ENCODE peak calls at places on chromosomes 6 and 20, in ten cellular contexts. One of them, this sample, is unnamed.

GRCh38 chr6:109580519-109580918 is 97.5 kb upstream of the ZBTB24 start:
- DNase-seq in upper lobe of right lung: no peak
- DNase-seq in GM23338: peak; percentile 77
- DNase-seq in Panc1: no peak
- DNase-seq in H7: peak; percentile 9
- DNase-seq in ovary: no peak
- DNase-seq in brain microvascular endothelial cell: peak; percentile 66
- DNase-seq in adrenal gland: no peak
- DNase-seq in MG63: peak; percentile 26
- DNase-seq in GM23248: no peak
- DNase-seq in this sample: no peak

GRCh38 chr20:41733151-41733550 is 115.0 kb upstream of the CHD6 start:
- DNase-seq in upper lobe of right lung: no peak
- DNase-seq in GM23338: no peak
- DNase-seq in Panc1: no peak
- DNase-seq in H7: no peak
- DNase-seq in ovary: no peak
- DNase-seq in brain microvascular endothelial cell: no peak
- DNase-seq in adrenal gland: peak; percentile 57
- DNase-seq in MG63: no peak
- DNase-seq in GM23248: peak; percentile 6
- DNase-seq in this sample: no peak

GRCh38 chr6:78629154-78629721 is 238.1 kb upstream of the IRAK1BP1 start:
- DNase-seq in upper lobe of right lung: no peak
- DNase-seq in GM23338: peak; percentile 72
- DNase-seq in Panc1: no peak
- DNase-seq in H7: peak; percentile 55
- DNase-seq in ovary: no peak
- DNase-seq in brain microvascular endothelial cell: peak; percentile 45
- DNase-seq in adrenal gland: peak; percentile 55
- DNase-seq in MG63: peak; percentile 52
- DNase-seq in GM23248: peak; percentile 71
- DNase-seq in this sample: no peak

GRCh38 chr20:32362924-32363364 is 4.8 kb downstream of the ASXL1 start:
- DNase-seq in upper lobe of right lung: no peak
- DNase-seq in GM23338: no peak
- DNase-seq in Panc1: no peak
- DNase-seq in H7: no peak
- DNase-seq in ovary: no peak
- DNase-seq in brain microvascular endothelial cell: no peak
- DNase-seq in adrenal gland: no peak
- DNase-seq in MG63: no peak
- DNase-seq in GM23248: peak; percentile 20
- DNase-seq in this sample: no peak

GRCh38 chr20:34579191-34579661 is 20.7 kb downstream of the MAP1LC3A start:
- DNase-seq in upper lobe of right lung: no peak
- DNase-seq in GM23338: no peak
- DNase-seq in Panc1: no peak
- DNase-seq in H7: no peak
- DNase-seq in ovary: no peak
- DNase-seq in brain microvascular endothelial cell: peak; percentile 77
- DNase-seq in adrenal gland: peak; percentile 89
- DNase-seq in MG63: peak; percentile 85
- DNase-seq in GM23248: peak; percentile 95
- DNase-seq in this sample: peak; percentile 77

GRCh38 chr6:45728674-45729073 is 287.0 kb downstream of the CLIC5 start:
- DNase-seq in upper lobe of right lung: no peak
- DNase-seq in GM23338: no peak
- DNase-seq in Panc1: no peak
- DNase-seq in H7: no peak
- DNase-seq in ovary: no peak
- DNase-seq in brain microvascular endothelial cell: no peak
- DNase-seq in adrenal gland: no peak
- DNase-seq in MG63: peak; percentile 23
- DNase-seq in GM23248: peak; percentile 54
- DNase-seq in this sample: no peak

GRCh38 chr6:39224523-39225182 is 4.6 kb downstream of the KCNK5 start:
- DNase-seq in upper lobe of right lung: no peak
- DNase-seq in GM23338: no peak
- DNase-seq in Panc1: no peak
- DNase-seq in H7: no peak
- DNase-seq in ovary: peak; percentile 40
- DNase-seq in brain microvascular endothelial cell: no peak
- DNase-seq in adrenal gland: no peak
- DNase-seq in MG63: no peak
- DNase-seq in GM23248: no peak
- DNase-seq in this sample: no peak

GRCh38 chr20:33539129-33539528 is 49.2 kb downstream of the CBFA2T2 start:
- DNase-seq in upper lobe of right lung: no peak
- DNase-seq in GM23338: no peak
- DNase-seq in Panc1: no peak
- DNase-seq in H7: no peak
- DNase-seq in ovary: no peak
- DNase-seq in brain microvascular endothelial cell: no peak
- DNase-seq in adrenal gland: no peak
- DNase-seq in MG63: no peak
- DNase-seq in GM23248: no peak
- DNase-seq in this sample: no peak

GRCh38 chr6:137823826-137824501 is 43.1 kb upstream of the TNFAIP3 start:
- DNase-seq in upper lobe of right lung: no peak
- DNase-seq in GM23338: peak; percentile 18
- DNase-seq in Panc1: no peak
- DNase-seq in H7: no peak
- DNase-seq in ovary: peak; percentile 45
- DNase-seq in brain microvascular endothelial cell: peak; percentile 69
- DNase-seq in adrenal gland: peak; percentile 90
- DNase-seq in MG63: no peak
- DNase-seq in GM23248: peak; percentile 82
- DNase-seq in this sample: no peak

GRCh38 chr6:16602035-16602434 is 159.2 kb downstream of the ATXN1 start:
- DNase-seq in upper lobe of right lung: no peak
- DNase-seq in GM23338: no peak
- DNase-seq in Panc1: no peak
- DNase-seq in H7: no peak
- DNase-seq in ovary: no peak
- DNase-seq in brain microvascular endothelial cell: no peak
- DNase-seq in adrenal gland: no peak
- DNase-seq in MG63: no peak
- DNase-seq in GM23248: no peak
- DNase-seq in this sample: no peak

DNA sequence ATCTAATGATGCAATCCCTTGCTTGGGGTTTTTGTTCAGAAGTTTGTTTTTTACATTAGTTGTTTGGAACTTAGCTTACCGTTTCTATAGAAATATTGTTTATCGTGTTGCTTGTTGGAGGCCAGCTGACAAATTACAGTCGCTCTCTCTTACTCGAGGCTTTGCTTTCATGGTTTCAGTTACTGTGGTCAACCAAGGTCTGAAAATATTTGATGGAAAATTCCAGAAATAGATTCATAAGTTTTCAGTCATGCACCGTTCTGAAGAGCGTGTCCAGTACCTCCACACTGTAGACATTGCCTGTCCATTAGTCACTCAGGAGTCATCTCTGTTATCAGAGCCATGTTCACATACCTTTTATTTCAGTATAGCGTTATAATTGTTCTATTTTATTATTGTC is 47.9 kb downstream of the DEK start:
- DNase-seq in upper lobe of right lung: no peak
- DNase-seq in GM23338: no peak
- DNase-seq in Panc1: no peak
- DNase-seq in H7: no peak
- DNase-seq in ovary: no peak
- DNase-seq in brain microvascular endothelial cell: peak; percentile 79
- DNase-seq in adrenal gland: no peak
- DNase-seq in MG63: no peak
- DNase-seq in GM23248: peak; percentile 43
- DNase-seq in this sample: no peak
- H3K4me3 ChIP-seq in upper lobe of right lung: no peak overlapping the region
- H3K4me3 ChIP-seq in GM23338: no peak overlapping the region
- H3K4me3 ChIP-seq in Panc1: no peak overlapping the region
- H3K4me3 ChIP-seq in H7: no peak overlapping the region
- H3K4me3 ChIP-seq in ovary: no peak overlapping the region
- H3K4me3 ChIP-seq in brain microvascular endothelial cell: no peak overlapping the region
- H3K4me3 ChIP-seq in adrenal gland: no peak overlapping the region
- H3K4me3 ChIP-seq in MG63: no peak overlapping the region
- H3K4me3 ChIP-seq in GM23248: no peak overlapping the region
- H3K4me3 ChIP-seq in this sample: no peak overlapping the region

GRCh38 chr6:42674780-42675179 is 47.6 kb downstream of the PRPH2 start:
- DNase-seq in upper lobe of right lung: no peak
- DNase-seq in GM23338: no peak
- DNase-seq in Panc1: no peak
- DNase-seq in H7: no peak
- DNase-seq in ovary: no peak
- DNase-seq in brain microvascular endothelial cell: no peak
- DNase-seq in adrenal gland: no peak
- DNase-seq in MG63: no peak
- DNase-seq in GM23248: no peak
- DNase-seq in this sample: no peak
- H3K36me3 ChIP-seq in upper lobe of right lung: peaks cover 100% of the 10 kb centered on the region
- H3K36me3 ChIP-seq in GM23338: peaks cover 34% of the 10 kb centered on the region
- H3K36me3 ChIP-seq in Panc1: peaks cover 37% of the 10 kb centered on the region
- H3K36me3 ChIP-seq in H7: peaks cover 20% of the 10 kb centered on the region
- H3K36me3 ChIP-seq in ovary: no peaks in the 10 kb centered on the region
- H3K36me3 ChIP-seq in brain microvascular endothelial cell: peaks cover 79% of the 10 kb centered on the region
- H3K36me3 ChIP-seq in adrenal gland: peaks cover 98% of the 10 kb centered on the region
- H3K36me3 ChIP-seq in MG63: peaks cover 11% of the 10 kb centered on the region
- H3K36me3 ChIP-seq in GM23248: peaks cover 63% of the 10 kb centered on the region
- H3K36me3 ChIP-seq in this sample: peaks cover 99% of the 10 kb centered on the region

DNA sequence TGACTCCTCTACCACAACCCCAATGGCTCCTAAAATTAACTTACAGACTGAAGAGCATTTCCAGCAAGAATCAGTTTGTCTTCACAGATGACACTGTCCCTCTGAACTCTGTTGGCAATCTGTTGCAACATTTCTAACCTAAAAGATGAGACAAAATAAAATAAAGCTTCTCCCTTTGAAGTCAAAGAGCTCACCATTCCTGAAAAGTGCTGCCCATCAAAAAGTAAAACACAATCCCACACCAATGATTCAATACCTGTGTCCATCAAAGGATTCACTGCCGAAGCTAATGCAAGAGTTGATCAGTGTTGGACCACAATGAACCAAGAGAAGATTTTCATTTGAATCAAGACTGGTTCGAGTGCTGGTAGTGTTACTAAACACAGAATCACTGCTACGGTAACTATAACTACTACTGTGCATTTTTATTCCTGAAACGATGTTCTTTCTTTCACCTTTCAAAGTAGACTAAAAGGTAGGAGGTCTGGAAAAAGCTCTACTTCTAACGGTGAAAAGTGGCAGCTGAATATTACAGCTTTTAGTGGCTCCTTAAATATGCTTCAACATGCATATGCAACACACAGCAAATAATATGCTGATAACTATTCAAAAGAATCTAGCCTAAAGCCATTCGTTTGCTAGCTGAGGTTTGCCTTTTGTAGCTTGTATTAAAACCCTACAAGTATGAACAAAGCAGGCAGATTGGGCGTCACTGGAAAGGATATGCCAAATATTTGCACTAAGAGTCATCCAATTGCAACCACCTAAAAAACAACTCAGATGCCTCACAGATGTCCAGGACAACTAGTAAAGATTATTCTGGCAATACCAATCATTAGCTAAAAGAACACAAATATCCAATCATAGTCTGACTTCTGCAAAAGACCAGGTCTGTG is at the start of gene DST:
- DNase-seq in upper lobe of right lung: no peak
- DNase-seq in GM23338: no peak
- DNase-seq in Panc1: peak; percentile 72
- DNase-seq in H7: no peak
- DNase-seq in ovary: no peak
- DNase-seq in brain microvascular endothelial cell: peak; percentile 89
- DNase-seq in adrenal gland: no peak
- DNase-seq in MG63: peak; percentile 38
- DNase-seq in GM23248: peak; percentile 93
- DNase-seq in this sample: peak; percentile 45
- H3K4me3 ChIP-seq in upper lobe of right lung: no peak within 1 kb of the TSS
- H3K4me3 ChIP-seq in GM23338: no peak within 1 kb of the TSS
- H3K4me3 ChIP-seq in Panc1: no peak within 1 kb of the TSS
- H3K4me3 ChIP-seq in H7: no peak within 1 kb of the TSS
- H3K4me3 ChIP-seq in ovary: no peak within 1 kb of the TSS
- H3K4me3 ChIP-seq in brain microvascular endothelial cell: no peak within 1 kb of the TSS
- H3K4me3 ChIP-seq in adrenal gland: no peak within 1 kb of the TSS
- H3K4me3 ChIP-seq in MG63: no peak within 1 kb of the TSS
- H3K4me3 ChIP-seq in GM23248: peak within 1 kb of the TSS; percentile 43
- H3K4me3 ChIP-seq in this sample: no peak within 1 kb of the TSS

GRCh38 chr6:43625393-43625992 is 3.6 kb downstream of the GTPBP2 start:
- DNase-seq in upper lobe of right lung: no peak
- DNase-seq in GM23338: no peak
- DNase-seq in Panc1: no peak
- DNase-seq in H7: no peak
- DNase-seq in ovary: no peak
- DNase-seq in brain microvascular endothelial cell: no peak
- DNase-seq in adrenal gland: peak; percentile 57
- DNase-seq in MG63: no peak
- DNase-seq in GM23248: no peak
- DNase-seq in this sample: no peak
- H3K36me3 ChIP-seq in upper lobe of right lung: peaks cover 58% of the 10 kb centered on the region
- H3K36me3 ChIP-seq in GM23338: peaks cover 7% of the 10 kb centered on the region
- H3K36me3 ChIP-seq in Panc1: peaks cover 3% of the 10 kb centered on the region
- H3K36me3 ChIP-seq in H7: peaks cover 52% of the 10 kb centered on the region
- H3K36me3 ChIP-seq in ovary: no peaks in the 10 kb centered on the region
- H3K36me3 ChIP-seq in brain microvascular endothelial cell: peaks cover 63% of the 10 kb centered on the region
- H3K36me3 ChIP-seq in adrenal gland: peaks cover 57% of the 10 kb centered on the region
- H3K36me3 ChIP-seq in MG63: peaks cover 14% of the 10 kb centered on the region
- H3K36me3 ChIP-seq in GM23248: peaks cover 49% of the 10 kb centered on the region
- H3K36me3 ChIP-seq in this sample: peaks cover 61% of the 10 kb centered on the region

GRCh38 chr6:170087946-170088348 is 202.9 kb downstream of the DLL1 start:
- DNase-seq in upper lobe of right lung: peak; percentile 67
- DNase-seq in GM23338: no peak
- DNase-seq in Panc1: no peak
- DNase-seq in H7: no peak
- DNase-seq in ovary: peak; percentile 4
- DNase-seq in brain microvascular endothelial cell: no peak
- DNase-seq in adrenal gland: peak; percentile 48
- DNase-seq in MG63: no peak
- DNase-seq in GM23248: no peak
- DNase-seq in this sample: peak; percentile 68
- H3K4me3 ChIP-seq in upper lobe of right lung: no peak overlapping the region
- H3K4me3 ChIP-seq in GM23338: no peak overlapping the region
- H3K4me3 ChIP-seq in Panc1: no peak overlapping the region
- H3K4me3 ChIP-seq in H7: no peak overlapping the region
- H3K4me3 ChIP-seq in ovary: no peak overlapping the region
- H3K4me3 ChIP-seq in brain microvascular endothelial cell: no peak overlapping the region
- H3K4me3 ChIP-seq in adrenal gland: no peak overlapping the region
- H3K4me3 ChIP-seq in MG63: no peak overlapping the region
- H3K4me3 ChIP-seq in GM23248: no peak overlapping the region
- H3K4me3 ChIP-seq in this sample: peak overlapping the region; percentile 11